ENCODE peak calls at places on chromosomes 2 and 18, in five cellular contexts. S is K562, I is mucosa of descending colon, W is NT2/D1, X is heart left ventricle. M is an unnamed sample. For H3K9me3, the result is how much of the 10 kb centered on the place peaks cover.

GRCh38 chr2:166148811-166149400 is 21.1 kb upstream of the SCN1A start:
- DNase-seq in W (peak), X (peak), I (no peak), S (no peak), M (no peak)

GRCh38 chr2:73075477-73076373 is 4.2 kb upstream of the SFXN5 start:
- DNase-seq in X (peak), W (no peak), S (no peak), I (no peak), M (no peak)

GRCh38 chr2:70061317-70061716 is 26.0 kb upstream of the PCBP1 start:
- DNase-seq in X (no peak), W (no peak), I (no peak), S (no peak), M (no peak)

GRCh38 chr18:7548226-7548625 is 18.9 kb upstream of the PTPRM start:
- DNase-seq in I (no peak), X (no peak), S (no peak), W (no peak), M (no peak)

GRCh38 chr2:37711308-37711731 is 39.9 kb upstream of the CDC42EP3 start:
- DNase-seq in S (no peak), W (peak), I (peak), X (no peak), M (no peak)

GRCh38 chr2:205030695-205031094 is 485.4 kb downstream of the PARD3B start:
- DNase-seq in X (no peak), W (no peak), I (no peak), S (no peak), M (no peak)

GRCh38 chr2:239360421-239361310 is 40.2 kb downstream of the HDAC4 start:
- DNase-seq in W (no peak), I (no peak), X (no peak), S (peak), M (no peak)

GRCh38 chr2:148930046-148930775 is 55.2 kb downstream of the KIF5C start:
- DNase-seq in S (no peak), X (no peak), I (no peak), W (no peak), M (peak)

GRCh38 chr18:3727260-3727659 is 277.3 kb downstream of the TGIF1 start:
- DNase-seq in S (no peak), I (no peak), W (no peak), X (no peak), M (no peak)

GRCh38 chr2:16620590-16620989 is 45.0 kb downstream of the CYRIA start:
- DNase-seq in X (no peak), I (no peak), S (no peak), W (no peak), M (no peak)

GRCh38 chr2:182055993-182056392 is 70.3 kb downstream of the PPP1R1C start:
- DNase-seq in W (no peak), X (peak), S (no peak), I (no peak), M (no peak)

GRCh38 chr2:230862292-230862691 is 2.5 kb upstream of the ITM2C start:
- DNase-seq in I (no peak), S (no peak), W (no peak), X (no peak), M (no peak)

GRCh38 chr18:11785444-11786055 is 65.7 kb upstream of the CHMP1B start:
- DNase-seq in X (no peak), W (no peak), S (no peak), I (no peak), M (no peak)

GRCh38 chr2:20692081-20692480 is 25.1 kb downstream of the GDF7 start:
- DNase-seq in X (no peak), W (no peak), I (no peak), S (no peak), M (no peak)

GRCh38 chr2:161961046-161961445 is 113.0 kb downstream of the DPP4 start:
- DNase-seq in X (no peak), I (no peak), S (no peak), W (no peak), M (no peak)

GRCh38 chr2:127700527-127701192 is 637 bp upstream of the SFT2D3 start:
- DNase-seq in W (peak), I (peak), S (peak), X (peak), M (no peak)

GRCh38 chr2:207165121-207166038 is at the start of gene KLF7:
- DNase-seq in S (no peak), X (peak), W (no peak), I (peak), M (no peak)

GRCh38 chr2:57049273-57049672 is 865.5 kb downstream of the CCDC85A start:
- DNase-seq in I (no peak), S (no peak), W (no peak), X (no peak), M (no peak)

GRCh38 chr2:57050007-57050406 is 866.2 kb downstream of the CCDC85A start:
- DNase-seq in I (no peak), W (no peak), X (no peak), S (no peak), M (no peak)

DNA sequence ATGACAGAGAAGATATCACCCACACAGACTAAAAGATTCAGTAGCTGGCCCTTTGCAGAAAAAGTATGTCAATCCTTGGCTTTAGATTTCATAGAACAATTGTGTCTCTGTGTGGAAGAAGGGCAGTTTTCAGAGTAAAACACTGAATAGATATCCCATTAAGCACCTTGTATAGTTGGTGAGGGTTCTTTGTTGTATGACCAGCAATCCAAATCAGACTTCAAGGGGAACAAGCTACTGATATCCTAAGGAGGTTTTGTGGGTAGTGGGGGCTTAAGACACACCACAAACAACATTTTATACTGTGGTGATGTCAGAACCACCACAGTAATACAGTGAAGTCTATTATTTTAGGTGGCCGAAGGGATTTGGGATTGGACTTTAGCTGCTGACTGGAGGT is 861.4 kb downstream of the CCDC85A start:
- DNase-seq in W (no peak), I (no peak), S (no peak), X (no peak), M (no peak)
- H3K9me3 ChIP-seq in W (under half), I (under half), S (under half), X (under half), M (under half)

GRCh38 chr2:120733238-120733942 is 2.3 kb upstream of the GLI2 start:
- DNase-seq in I (no peak), W (no peak), S (no peak), X (no peak), M (no peak)

GRCh38 chr2:120735750-120736170 is at the start of gene GLI2:
- DNase-seq in I (peak), S (peak), X (peak), W (peak), M (no peak)

GRCh38 chr2:120736955-120737801 is 1.5 kb downstream of the GLI2 start:
- DNase-seq in S (no peak), W (peak), X (peak), I (peak), M (no peak)

GRCh38 chr2:120736202-120736954 is 710 bp downstream of the GLI2 start:
- DNase-seq in I (peak), W (no peak), X (no peak), S (no peak), M (no peak)

GRCh38 chr2:120734930-120735611 is 597 bp upstream of the GLI2 start:
- DNase-seq in W (no peak), I (no peak), X (no peak), S (no peak), M (no peak)
- H3K4me3 ChIP-seq in W (peak), I (no peak), X (peak), S (no peak), M (peak)

GRCh38 chr18:78725426-78725825 is 254.2 kb upstream of the SALL3 start:
- DNase-seq in I (no peak), W (no peak), S (no peak), X (no peak), M (no peak)
- H3K9me3 ChIP-seq in I (under half), W (under half), S (under half), X (under half), M (under half)

DNA sequence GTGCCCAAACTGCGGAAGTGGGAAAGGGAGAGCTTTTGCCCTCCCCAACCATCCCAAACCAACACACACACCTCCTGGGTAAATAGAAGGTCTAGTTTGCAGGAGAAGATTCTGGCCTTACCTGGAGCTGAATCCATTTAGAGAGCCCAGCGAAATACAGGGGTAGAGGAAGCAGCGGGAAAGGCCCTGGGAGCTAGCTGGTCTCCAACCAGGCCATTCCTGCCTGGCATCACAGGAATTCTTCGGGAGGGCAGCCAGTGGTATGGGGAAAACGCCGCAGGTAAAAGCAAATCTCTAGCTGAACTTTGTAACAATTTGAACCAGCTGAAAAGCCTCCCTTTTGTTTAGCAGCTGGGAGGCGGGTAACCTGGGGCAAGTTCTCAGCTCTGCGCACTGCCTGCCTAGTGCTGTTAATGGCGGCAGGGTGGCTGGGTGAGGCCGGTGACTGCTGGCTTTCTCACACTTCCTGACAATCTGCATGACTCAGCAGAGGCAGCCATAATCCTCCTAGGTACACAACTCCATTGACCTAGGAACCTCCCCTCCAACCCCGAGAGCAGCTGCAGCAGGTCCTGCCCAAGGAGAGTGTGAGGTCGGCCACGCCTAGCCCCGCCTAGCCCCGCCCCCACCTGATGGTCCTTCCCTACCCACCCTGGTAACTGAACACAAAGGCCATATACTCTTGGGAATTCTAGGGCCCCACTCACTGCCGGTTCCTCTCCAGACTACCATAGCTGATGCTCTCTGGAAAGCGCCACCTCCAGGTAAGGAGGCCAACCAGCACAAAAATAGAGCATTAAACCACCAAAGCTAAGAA is 483.8 kb upstream of the REG3G start:
- DNase-seq in W (no peak), X (no peak), S (peak), I (no peak), M (no peak)
- H3K4me3 ChIP-seq in W (no peak), X (no peak), S (peak), I (no peak), M (no peak)

GRCh38 chr2:125584732-125585131 is 1071.2 kb upstream of the GYPC start:
- DNase-seq in X (no peak), S (no peak), I (no peak), W (no peak), M (no peak)

GRCh38 chr2:125582521-125582920 is 1073.4 kb upstream of the GYPC start:
- DNase-seq in S (no peak), I (no peak), W (no peak), X (no peak), M (no peak)

DNA sequence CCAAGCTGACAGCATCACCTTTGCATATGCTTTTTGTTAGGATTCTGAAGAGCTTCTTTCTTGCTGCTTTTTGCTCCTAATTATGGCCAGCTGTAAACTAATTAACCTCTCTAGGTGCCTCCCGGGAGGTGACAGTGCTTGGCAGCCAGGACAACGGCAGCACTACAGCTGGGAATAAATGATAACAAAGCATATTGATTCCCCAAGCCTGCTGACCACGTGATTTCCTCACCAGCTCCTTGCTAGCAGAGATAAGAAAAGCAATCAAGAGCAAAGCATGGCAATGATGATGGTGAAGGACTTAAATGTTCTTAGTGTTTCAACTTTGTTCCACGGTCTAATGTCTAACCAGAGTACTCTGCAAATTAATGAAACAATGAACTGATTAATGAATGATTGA is 1074.4 kb upstream of the GYPC start:
- DNase-seq in W (no peak), X (no peak), I (peak), S (no peak), M (no peak)
- H3K9me3 ChIP-seq in W (under half), X (under half), I (under half), S (under half), M (under half)

GRCh38 chr2:176172748-176173586 is 15.5 kb upstream of the HOXD1 start:
- DNase-seq in S (no peak), I (no peak), X (no peak), W (no peak), M (no peak)

GRCh38 chr2:176170606-176171005 is 13.5 kb downstream of the HOXD3 start:
- DNase-seq in X (no peak), W (no peak), S (no peak), I (no peak), M (no peak)

GRCh38 chr2:176172007-176172747 is 15.1 kb downstream of the HOXD3 start:
- DNase-seq in S (no peak), X (no peak), I (no peak), W (no peak), M (no peak)

GRCh38 chr2:176169711-176170110 is 12.6 kb downstream of the HOXD3 start:
- DNase-seq in I (no peak), S (no peak), X (no peak), W (no peak), M (no peak)

DNA sequence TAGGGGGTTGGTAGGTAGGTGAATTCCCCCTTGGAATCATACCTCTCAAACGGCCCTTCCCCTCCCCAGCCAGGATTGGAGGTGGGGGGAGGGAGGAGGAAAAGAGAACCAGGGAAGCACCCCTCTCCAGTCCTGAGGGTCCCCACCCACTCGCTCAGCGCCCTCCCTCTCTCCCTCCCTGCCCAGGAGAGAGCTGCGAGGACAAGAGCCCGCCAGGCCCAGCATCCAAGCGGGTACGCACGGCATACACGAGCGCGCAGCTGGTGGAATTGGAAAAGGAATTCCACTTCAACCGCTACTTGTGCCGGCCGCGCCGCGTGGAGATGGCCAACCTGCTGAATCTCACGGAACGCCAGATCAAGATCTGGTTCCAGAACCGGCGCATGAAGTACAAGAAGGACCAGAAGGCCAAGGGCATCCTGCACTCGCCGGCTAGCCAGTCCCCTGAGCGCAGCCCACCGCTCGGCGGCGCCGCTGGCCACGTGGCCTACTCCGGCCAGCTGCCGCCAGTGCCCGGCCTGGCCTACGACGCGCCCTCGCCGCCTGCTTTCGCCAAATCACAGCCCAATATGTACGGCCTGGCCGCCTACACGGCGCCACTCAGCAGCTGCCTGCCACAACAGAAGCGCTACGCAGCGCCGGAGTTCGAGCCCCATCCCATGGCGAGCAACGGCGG is 14.4 kb downstream of the HOXD3 start:
- DNase-seq in I (no peak), X (no peak), S (no peak), W (no peak), M (no peak)
- H3K4me3 ChIP-seq in I (no peak), X (no peak), S (no peak), W (no peak), M (no peak)

GRCh38 chr2:224729435-224729834 is 13.3 kb upstream of the CCDC195 start:
- DNase-seq in S (no peak), I (no peak), X (no peak), W (no peak), M (no peak)

GRCh38 chr2:224736227-224736626 is 20.1 kb upstream of the CCDC195 start:
- DNase-seq in X (no peak), W (no peak), I (no peak), S (no peak), M (no peak)

DNA sequence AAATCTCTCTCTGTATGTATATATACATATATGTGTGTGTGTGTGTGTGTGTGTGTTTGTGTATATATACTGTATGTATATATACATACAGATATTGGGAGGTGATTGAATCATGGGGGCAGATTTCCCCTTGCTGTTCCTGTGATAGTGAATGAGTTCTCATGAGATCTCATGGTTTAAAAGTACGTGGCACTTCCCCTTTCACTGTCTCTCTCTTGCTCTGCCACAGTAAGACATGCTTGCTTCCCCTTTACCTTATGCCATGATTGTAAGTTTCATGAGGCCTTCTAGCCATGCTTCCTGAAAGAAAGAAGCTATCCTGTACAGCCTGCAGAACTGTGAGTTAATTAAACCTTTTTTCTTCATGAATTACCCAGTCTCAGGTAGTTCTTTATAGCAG is 18.8 kb upstream of the CCDC195 start:
- DNase-seq in W (no peak), S (no peak), I (no peak), X (no peak), M (no peak)
- H3K9me3 ChIP-seq in W (under half), S (under half), I (under half), X (under half), M (under half)

DNA sequence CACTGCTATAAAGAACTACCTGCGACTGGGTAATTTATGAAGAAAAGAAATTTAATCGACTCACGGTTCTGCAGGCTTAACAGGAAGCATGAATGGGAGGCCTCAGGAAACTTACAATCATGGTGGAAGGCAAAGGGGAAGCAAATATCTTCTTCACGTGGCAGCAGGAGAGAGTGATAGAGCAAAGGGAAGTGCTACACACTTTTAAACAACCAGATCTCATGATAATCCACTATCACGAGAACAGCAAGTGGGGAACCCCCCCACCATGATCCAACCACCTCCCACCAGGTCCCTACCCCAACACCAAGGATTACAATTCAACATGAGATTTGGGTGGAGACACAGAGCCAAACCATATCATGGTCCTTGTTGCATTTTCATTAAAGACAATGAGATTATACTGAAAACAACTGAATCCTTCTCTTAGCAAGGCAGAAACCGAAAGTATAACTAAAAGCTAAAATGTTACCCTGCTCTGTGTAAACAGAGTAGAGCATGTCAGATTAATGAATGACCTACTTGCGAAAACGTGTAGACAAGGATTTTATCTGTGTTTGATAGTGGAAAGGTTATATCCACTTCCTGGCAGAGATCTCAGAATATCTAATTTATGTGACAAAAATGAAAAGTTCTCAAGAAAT is 60.1 kb upstream of the RBBP8 start:
- DNase-seq in X (no peak), I (no peak), S (no peak), W (no peak), M (no peak)
- H3K4me3 ChIP-seq in X (no peak), I (no peak), S (no peak), W (no peak), M (no peak)

DNA sequence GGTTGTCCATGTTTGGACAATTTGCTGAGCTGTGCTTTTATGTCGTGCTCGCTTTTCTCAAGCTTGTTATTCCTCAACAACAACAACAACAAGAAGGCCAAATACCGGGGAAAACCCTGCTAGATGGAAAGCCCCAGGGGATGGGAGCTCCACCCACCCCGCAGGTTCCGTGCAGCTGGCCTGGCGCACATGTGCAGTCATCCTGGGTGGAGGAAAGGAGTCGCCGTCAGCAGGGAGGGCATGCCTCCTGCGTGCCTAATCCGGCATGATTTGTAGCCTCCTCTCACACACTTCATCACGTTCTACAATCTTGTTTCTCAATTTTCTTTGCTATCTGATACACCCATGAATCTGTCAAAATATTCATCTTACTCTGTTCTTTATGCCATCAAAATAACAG is 87.4 kb upstream of the SALL3 start:
- DNase-seq in I (no peak), X (no peak), S (no peak), W (no peak), M (no peak)
- H3K9me3 ChIP-seq in I (under half), X (under half), S (under half), W (under half), M (under half)

M was measured in SK-N-MC.